ENCODE peak calls at places on chromosomes 2 and 18, in seven cellular contexts. N is HEK293T, Z is WTC11, J is HCT116, V is GM12878, X is H1, O is HepG2. E is an unnamed sample.

GRCh38 chr2:134167015-134167414 is 86.9 kb upstream of the MGAT5 start:
- DNase-seq in O (no peak), Z (no peak), J (peak), N (no peak), X (no peak), V (no peak), E (no peak)

GRCh38 chr18:48072428-48073204 is 142.2 kb upstream of the SMAD2 start:
- DNase-seq in V (no peak), Z (no peak), J (no peak), X (no peak), O (no peak), N (no peak), E (no peak)

GRCh38 chr2:99608092-99608491 is 118.3 kb upstream of the REV1 start:
- DNase-seq in J (no peak), X (no peak), V (no peak), O (no peak), Z (no peak), N (no peak), E (no peak)

GRCh38 chr2:100277540-100278207 is 44.6 kb downstream of the LONRF2 start:
- DNase-seq in O (no peak), V (no peak), Z (no peak), X (no peak), N (no peak), J (no peak), E (no peak)

GRCh38 chr18:67359868-67360838 is 156.4 kb downstream of the DSEL start:
- DNase-seq in Z (no peak), N (peak), J (no peak), X (no peak), V (no peak), O (peak), E (peak)

GRCh38 chr18:70046207-70046606 is 98.5 kb upstream of the CD226 start:
- DNase-seq in X (no peak), O (no peak), N (no peak), J (no peak), V (no peak), Z (no peak), E (no peak)

GRCh38 chr2:73832905-73833304 is 4.1 kb downstream of the STAMBP start:
- DNase-seq in X (no peak), O (no peak), Z (no peak), V (no peak), N (no peak), J (no peak), E (peak)

GRCh38 chr18:59846814-59847490 is 52.8 kb upstream of the PMAIP1 start:
- DNase-seq in J (no peak), Z (no peak), X (no peak), O (no peak), N (no peak), V (peak), E (no peak)

GRCh38 chr2:239630618-239631286 is 229.9 kb upstream of the HDAC4 start:
- DNase-seq in V (no peak), N (no peak), X (no peak), Z (no peak), J (no peak), O (no peak), E (no peak)

GRCh38 chr2:109537565-109538221 is 76.1 kb downstream of the SEPTIN10 start:
- DNase-seq in J (no peak), X (no peak), N (no peak), Z (no peak), V (no peak), O (peak), E (no peak)

GRCh38 chr2:101655941-101656422 is 41.5 kb upstream of the MAP4K4 start:
- DNase-seq in Z (no peak), X (no peak), N (no peak), V (no peak), O (peak), J (no peak), E (no peak)

GRCh38 chr2:239606955-239607794 is 206.4 kb upstream of the HDAC4 start:
- DNase-seq in V (no peak), O (no peak), X (no peak), J (no peak), Z (no peak), N (no peak), E (no peak)

GRCh38 chr2:151728736-151729415 is 5.4 kb downstream of the NEB start:
- DNase-seq in V (no peak), O (no peak), Z (no peak), X (no peak), N (peak), J (no peak), E (no peak)

GRCh38 chr2:74317696-74318095 is 25.5 kb downstream of the SLC4A5 start:
- DNase-seq in V (no peak), J (no peak), O (no peak), N (no peak), Z (no peak), X (no peak), E (no peak)

GRCh38 chr2:39732492-39732891 is 46.6 kb downstream of the THUMPD2 start:
- DNase-seq in N (no peak), J (no peak), V (no peak), Z (no peak), O (no peak), X (no peak), E (no peak)

GRCh38 chr2:99153921-99154604 is 679 bp downstream of the TSGA10 start:
- DNase-seq in J (no peak), X (no peak), Z (no peak), O (no peak), V (no peak), N (no peak), E (peak)

GRCh38 chr2:238527565-238527964 is 100.8 kb downstream of the ASB1 start:
- DNase-seq in V (no peak), Z (no peak), N (no peak), J (no peak), X (no peak), O (no peak), E (no peak)

GRCh38 chr18:45026162-45026561 is 345.5 kb downstream of the SETBP1 start:
- DNase-seq in Z (no peak), V (no peak), N (no peak), X (no peak), O (no peak), J (no peak), E (no peak)
- TF ChIP-seq SP1 in Z (no peak), V (no peak), N (no peak), X (no peak), O (no peak), J (no peak), E (no peak)

GRCh38 chr2:169362346-169363026 is at the start of gene LRP2:
- DNase-seq in Z (peak), X (no peak), J (no peak), N (peak), V (no peak), O (peak), E (no peak)
- TF ChIP-seq SP1 in Z (no peak), X (no peak), J (no peak), N (no peak), V (no peak), O (no peak), E (peak)

GRCh38 chr2:235444101-235444597 is 49.7 kb upstream of the AGAP1 start:
- DNase-seq in O (peak), V (no peak), N (no peak), X (no peak), J (peak), Z (no peak), E (no peak)
- TF ChIP-seq SP1 in O (no peak), V (no peak), N (no peak), X (no peak), J (peak), Z (no peak), E (peak)

GRCh38 chr2:177180269-177181021 is 32.1 kb upstream of the HNRNPA3 start:
- DNase-seq in N (no peak), X (no peak), Z (no peak), V (no peak), J (no peak), O (no peak), E (no peak)
- TF ChIP-seq SP1 in N (no peak), X (no peak), Z (no peak), V (no peak), J (no peak), O (no peak), E (no peak)

DNA sequence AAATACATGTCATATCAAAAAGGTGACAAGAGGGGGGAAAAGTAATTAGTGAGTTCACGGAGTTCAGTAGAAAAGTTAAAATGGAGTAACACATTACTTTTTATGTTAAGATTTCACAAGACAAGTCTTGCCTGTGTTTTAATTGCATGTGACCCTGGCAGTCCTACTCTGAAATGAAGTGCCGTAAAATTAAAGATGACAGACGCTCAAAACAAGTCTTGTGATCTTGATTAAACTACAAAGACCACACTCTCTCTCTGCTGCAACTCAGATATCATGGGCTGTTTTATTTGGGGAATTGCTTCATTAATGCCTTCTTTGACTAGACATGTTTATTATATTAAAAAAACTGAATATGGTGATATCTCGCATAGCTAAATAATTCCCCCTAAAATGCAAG is 647.3 kb downstream of the ARHGAP15 start:
- DNase-seq in J (no peak), X (no peak), V (no peak), O (no peak), N (no peak), Z (no peak), E (no peak)
- TF ChIP-seq SP1 in J (no peak), X (no peak), V (no peak), O (no peak), N (no peak), Z (no peak), E (no peak)

DNA sequence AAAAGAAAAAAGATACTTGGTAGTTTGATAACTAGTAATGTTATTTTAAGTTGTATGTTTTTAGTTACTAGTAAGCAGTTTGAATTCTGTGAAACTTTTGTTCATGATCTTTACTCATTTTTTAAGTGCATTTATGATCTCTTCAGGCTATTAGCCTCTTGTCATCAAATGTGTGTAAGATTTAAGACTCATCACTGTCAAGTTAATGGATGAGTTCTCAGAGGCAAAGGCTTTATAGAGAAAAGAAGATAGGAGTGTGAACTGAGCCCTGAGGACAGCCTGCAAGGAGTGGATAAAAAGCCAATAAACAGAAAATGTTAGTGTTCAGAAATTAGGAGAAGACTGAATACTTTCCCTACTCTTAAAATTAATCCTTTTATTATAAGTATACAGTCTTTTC is 13.5 kb downstream of the NDUFV2 start:
- DNase-seq in Z (no peak), O (no peak), N (no peak), J (no peak), V (no peak), X (no peak), E (peak)
- TF ChIP-seq SP1 in Z (no peak), O (no peak), N (no peak), J (no peak), V (no peak), X (no peak), E (no peak)

DNA sequence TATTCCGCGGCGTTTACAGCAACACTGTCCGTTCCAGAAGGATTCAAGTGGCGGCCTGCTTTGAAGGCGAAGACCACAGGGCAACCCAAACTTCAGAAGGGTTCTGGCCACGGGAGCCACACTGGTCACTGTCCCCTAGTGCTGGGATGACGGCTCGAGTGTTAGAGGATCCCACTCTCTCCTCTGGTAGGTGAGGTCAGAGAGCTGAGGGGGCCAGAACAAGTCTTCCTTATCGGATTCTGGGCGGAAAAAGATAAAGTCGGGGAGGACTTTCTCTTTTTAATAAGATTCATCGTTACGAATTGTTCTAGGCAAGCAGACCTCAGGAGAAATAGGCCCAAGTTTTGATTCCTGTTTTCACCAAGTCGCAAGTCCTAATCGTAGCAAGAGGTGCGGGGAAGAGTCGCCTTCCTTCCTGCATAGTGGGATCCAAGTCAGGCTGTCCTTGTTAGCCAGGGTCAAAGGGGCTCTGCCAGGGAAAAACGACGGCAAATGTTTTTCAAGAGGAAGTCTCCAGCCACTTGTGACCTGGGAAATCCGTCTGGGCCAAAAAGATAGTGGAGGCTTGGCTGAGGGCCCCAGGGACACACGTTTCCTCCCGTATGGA is 862 bp upstream of the MYL12A start:
- DNase-seq in V (no peak), N (no peak), X (no peak), O (no peak), Z (no peak), J (no peak), E (peak)
- TF ChIP-seq SP1 in V (no peak), N (no peak), X (no peak), O (no peak), Z (no peak), J (no peak), E (no peak)

E was measured in K562.